ENCODE peak calls at places on chromosomes 3 and 15, in six cellular contexts. N is fibroblast of lung, L is transverse colon, M is iPS DF 6.9, B is lower lobe of right lung, J is sigmoid colon. O is an unnamed sample. For H3K36me3 and H3K9me3, the result is how much of the 10 kb centered on the place peaks cover.

GRCh38 chr3:184620799-184621119 is 59.2 kb downstream of the EPHB3 start:
- DNase-seq in N (no peak), L (no peak), M (no peak), B (no peak), J (no peak), O (no peak)

GRCh38 chr15:70379134-70379533 is 281.4 kb upstream of the TLE3 start:
- DNase-seq in N (no peak), L (no peak), M (no peak), B (no peak), J (no peak), O (no peak)

GRCh38 chr3:29922990-29923746 is 642.3 kb downstream of the RBMS3 start:
- DNase-seq in N (peak), L (peak), M (no peak), B (no peak), J (peak), O (no peak)

GRCh38 chr15:33565099-33565498 is 254.3 kb downstream of the RYR3 start:
- DNase-seq in N (peak), L (no peak), M (no peak), B (no peak), J (no peak), O (no peak)

GRCh38 chr3:113746955-113747718 is at the start of gene ATP6V1A:
- DNase-seq in N (peak), L (peak), M (no peak), B (peak), J (peak), O (no peak)

GRCh38 chr3:10459954-10460754 is 45.2 kb downstream of the ATP2B2 start:
- DNase-seq in N (peak), L (peak), M (peak), B (no peak), J (no peak), O (peak)

GRCh38 chr15:99434506-99435137 is 131.2 kb upstream of the MEF2A start:
- DNase-seq in N (no peak), L (no peak), M (no peak), B (no peak), J (peak), O (no peak)

GRCh38 chr3:16828815-16829214 is 55.9 kb upstream of the PLCL2 start:
- DNase-seq in N (peak), L (peak), M (no peak), B (peak), J (no peak), O (peak)

GRCh38 chr3:148903022-148903442 is 37.9 kb downstream of the CPA3 start:
- DNase-seq in N (peak), L (no peak), M (no peak), B (no peak), J (no peak), O (no peak)

GRCh38 chr15:74378853-74379252 is 11.4 kb upstream of the CYP11A1 start:
- DNase-seq in N (peak), L (no peak), M (no peak), B (no peak), J (no peak), O (no peak)

GRCh38 chr15:51736646-51737537 is 563 bp downstream of the LYSMD2 start:
- DNase-seq in N (peak), L (peak), M (no peak), B (peak), J (peak), O (peak)

GRCh38 chr15:39171944-39172368 is 408.9 kb upstream of the THBS1 start:
- DNase-seq in N (peak), L (peak), M (peak), B (peak), J (peak), O (no peak)

GRCh38 chr3:23895181-23895580 is 21.6 kb downstream of the NKIRAS1 start:
- DNase-seq in N (no peak), L (no peak), M (no peak), B (no peak), J (no peak), O (no peak)

GRCh38 chr3:192336286-192336685 is 391.1 kb downstream of the FGF12 start:
- DNase-seq in N (no peak), L (no peak), M (no peak), B (no peak), J (no peak), O (no peak)

GRCh38 chr15:71344316-71344715 is 229.0 kb downstream of the THSD4 start:
- DNase-seq in N (no peak), L (no peak), M (no peak), B (no peak), J (no peak), O (no peak)

GRCh38 chr15:31135523-31135922 is 34.0 kb upstream of the TRPM1 start:
- DNase-seq in N (no peak), L (no peak), M (no peak), B (no peak), J (no peak), O (no peak)

GRCh38 chr3:50676031-50676705 is 1.4 kb downstream of the DOCK3 start:
- DNase-seq in N (no peak), L (no peak), M (no peak), B (no peak), J (no peak), O (no peak)

GRCh38 chr15:95175914-95176658 is 944.7 kb downstream of the MCTP2 start:
- DNase-seq in N (peak), L (no peak), M (no peak), B (no peak), J (no peak), O (no peak)

GRCh38 chr15:42045211-42045615 is 24.4 kb upstream of the PLA2G4E start:
- DNase-seq in N (no peak), L (no peak), M (no peak), B (no peak), J (no peak), O (no peak)

GRCh38 chr3:77039606-77040553 is at the start of gene ROBO2:
- DNase-seq in N (peak), L (peak), M (no peak), B (peak), J (peak), O (no peak)

GRCh38 chr3:169545606-169546005 is 117.9 kb downstream of the MECOM start:
- DNase-seq in N (no peak), L (no peak), M (no peak), B (no peak), J (no peak), O (no peak)

GRCh38 chr3:176785207-176785606 is 412.1 kb downstream of the TBL1XR1 start:
- DNase-seq in N (peak), L (no peak), M (no peak), B (no peak), J (peak), O (no peak)

GRCh38 chr3:195558602-195559001 is 15.5 kb upstream of the PPP1R2 start:
- DNase-seq in N (no peak), L (peak), M (no peak), B (no peak), J (no peak), O (peak)

DNA sequence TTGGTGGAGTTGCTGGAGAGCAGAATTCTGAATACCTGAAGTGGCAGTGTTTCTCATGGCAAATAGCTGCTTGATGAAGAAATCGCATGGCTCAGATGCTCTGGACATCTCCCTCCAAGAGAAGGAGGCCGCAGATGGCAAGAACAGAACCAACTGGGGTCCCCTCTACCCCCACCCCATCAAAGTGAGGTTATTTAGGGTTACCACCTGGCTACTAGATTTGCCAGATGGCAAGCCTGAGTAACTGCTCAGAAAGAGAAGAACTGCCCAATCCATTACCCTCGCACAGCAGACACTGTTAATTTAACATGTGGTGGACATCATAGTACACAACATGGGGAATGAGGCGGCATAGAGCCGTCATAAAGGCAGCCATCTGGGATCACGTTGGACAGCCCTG is 30.5 kb upstream of the LIPC start:
- DNase-seq in N (no peak), L (no peak), M (no peak), B (no peak), J (no peak), O (no peak)
- H3K36me3 ChIP-seq in N (under half), L (under half), M (under half), B (under half), J (under half), O (under half)

GRCh38 chr3:120338517-120338916 is 10.6 kb downstream of the LRRC58 start:
- DNase-seq in N (no peak), L (no peak), M (no peak), B (no peak), J (no peak), O (no peak)

GRCh38 chr3:120344349-120344748 is 4.8 kb downstream of the LRRC58 start:
- DNase-seq in N (peak), L (no peak), M (no peak), B (no peak), J (no peak), O (peak)

GRCh38 chr3:120341658-120342346 is 7.4 kb downstream of the LRRC58 start:
- DNase-seq in N (no peak), L (no peak), M (no peak), B (no peak), J (no peak), O (no peak)

DNA sequence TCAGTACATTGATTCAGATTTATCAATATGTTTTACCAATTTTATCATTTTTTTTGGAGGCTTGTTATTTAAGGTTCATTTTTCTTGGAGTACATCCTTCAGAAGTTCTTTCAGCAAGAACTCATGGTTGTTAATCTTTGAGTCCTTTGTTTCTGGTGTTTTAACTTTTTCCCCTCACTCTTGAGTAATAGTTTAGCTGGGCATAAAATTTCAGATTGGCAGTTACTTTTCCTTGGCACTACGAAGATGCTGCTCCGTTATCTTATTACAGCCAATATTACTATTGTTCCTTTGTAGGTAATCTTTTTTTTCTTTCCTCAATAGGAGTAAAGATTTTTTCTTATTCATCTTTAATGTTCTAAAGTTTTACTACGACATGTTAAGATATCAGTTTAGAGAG is 9.8 kb downstream of the LRRC58 start:
- DNase-seq in N (no peak), L (no peak), M (no peak), B (no peak), J (no peak), O (no peak)
- H3K9me3 ChIP-seq in N (under half), L (under half), M (under half), B (under half), J (under half), O (under half)

DNA sequence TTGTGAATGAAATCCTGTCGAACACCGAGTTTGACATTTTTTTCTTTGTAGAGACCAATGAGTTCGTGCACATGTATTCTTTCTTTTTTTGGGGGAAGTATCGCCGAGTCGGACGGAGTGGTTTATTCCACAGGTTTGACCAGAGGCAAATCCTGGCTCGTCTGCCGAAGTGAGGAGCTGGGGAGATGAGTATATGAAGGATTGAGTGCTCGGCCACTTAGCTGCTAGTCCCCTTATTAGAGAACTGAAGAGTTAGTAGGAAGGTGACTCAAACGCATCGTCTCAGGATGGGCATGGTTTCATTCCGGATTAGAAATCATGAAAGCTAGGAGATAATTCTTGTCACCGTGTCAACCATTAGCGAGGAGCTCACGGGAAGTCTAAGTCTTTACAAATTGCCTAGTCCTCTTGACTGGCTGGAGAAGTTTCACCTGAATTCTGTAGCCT is 154.7 kb upstream of the GOLIM4 start:
- DNase-seq in N (peak), L (no peak), M (no peak), B (no peak), J (no peak), O (no peak)
- H3K36me3 ChIP-seq in N (under half), L (under half), M (under half), B (under half), J (under half), O (under half)

DNA sequence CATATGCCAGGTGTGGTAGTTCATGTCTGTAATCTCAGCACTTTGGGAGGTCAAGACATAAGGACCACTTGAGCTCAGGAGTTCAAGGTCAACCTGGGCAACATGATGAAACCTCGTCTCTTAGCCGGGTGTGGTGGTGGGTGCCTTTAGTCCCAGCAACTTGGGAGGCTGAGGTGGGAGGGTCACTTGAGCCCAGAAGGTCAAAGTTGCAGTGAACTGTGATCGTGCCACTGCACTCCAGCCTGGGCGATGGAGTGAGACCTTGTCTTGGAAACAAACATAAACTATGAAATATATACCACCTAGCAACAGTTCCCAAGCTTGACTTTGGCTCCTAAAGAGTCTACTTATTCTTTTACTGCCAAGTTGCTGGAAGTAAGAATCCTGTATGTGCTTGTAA is 30.9 kb downstream of the UBE3A start:
- DNase-seq in N (no peak), L (no peak), M (no peak), B (no peak), J (no peak), O (no peak)
- H3K9me3 ChIP-seq in N (under half), L (under half), M (under half), B (under half), J (under half), O (under half)

DNA sequence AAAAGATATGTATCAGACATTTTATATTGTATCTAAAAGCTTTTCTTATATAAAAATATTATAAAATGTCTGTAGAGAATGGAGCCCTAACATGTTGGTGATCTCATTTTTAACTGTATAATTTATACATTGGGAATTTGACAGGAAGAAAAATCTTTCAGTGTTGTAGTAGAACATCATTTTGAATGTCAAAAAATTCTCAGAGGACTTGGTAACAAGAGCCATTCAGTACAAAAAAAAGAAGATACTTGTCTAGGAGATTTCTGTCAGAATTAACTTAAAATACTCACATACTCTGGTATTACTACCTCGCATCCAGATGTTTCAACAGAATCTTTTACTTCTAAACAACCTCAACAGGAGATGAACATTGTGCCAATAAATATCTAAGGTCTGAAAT is 1277.9 kb downstream of the ROBO2 start:
- DNase-seq in N (no peak), L (no peak), M (no peak), B (no peak), J (no peak), O (no peak)
- H3K36me3 ChIP-seq in N (under half), L (under half), M (under half), B (under half), J (under half), O (under half)